ENCODE peak calls at places on chromosomes 6 and 20, in eight cellular contexts. E, N, F, Y, U, A, V and M are unnamed samples.

GRCh38 chr6:28737750-28738395 is 185.9 kb downstream of the TRIM27 start:
- DNase-seq in E (no peak), N (no peak), F (no peak), Y (no peak), U (no peak), A (no peak), V (no peak), M (no peak)

GRCh38 chr20:962223-962622 is 39.9 kb downstream of the RSPO4 start:
- DNase-seq in E (no peak), N (no peak), F (no peak), Y (no peak), U (no peak), A (no peak), V (no peak), M (no peak)

GRCh38 chr6:169982461-169983386 is 231.3 kb downstream of the ERMARD start:
- DNase-seq in E (no peak), N (no peak), F (no peak), Y (no peak), U (no peak), A (no peak), V (no peak), M (no peak)

GRCh38 chr6:95578106-95578410 is 723 bp downstream of the MANEA start:
- DNase-seq in E (no peak), N (no peak), F (no peak), Y (no peak), U (peak), A (no peak), V (no peak), M (no peak)

GRCh38 chr6:311679-312220 is 19.5 kb downstream of the DUSP22 start:
- DNase-seq in E (no peak), N (no peak), F (no peak), Y (peak), U (no peak), A (no peak), V (no peak), M (no peak)

GRCh38 chr20:36848078-36848660 is 27.8 kb upstream of the TLDC2 start:
- DNase-seq in E (no peak), N (peak), F (no peak), Y (no peak), U (peak), A (no peak), V (no peak), M (peak)

GRCh38 chr6:151285121-151285520 is 45.4 kb downstream of the AKAP12 start:
- DNase-seq in E (no peak), N (peak), F (no peak), Y (no peak), U (peak), A (no peak), V (no peak), M (no peak)

GRCh38 chr6:27986928-27987725 is 30.1 kb downstream of the OR2B6 start:
- DNase-seq in E (no peak), N (no peak), F (no peak), Y (no peak), U (peak), A (no peak), V (no peak), M (no peak)

GRCh38 chr20:5474646-5475550 is 158.1 kb upstream of the PROKR2 start:
- DNase-seq in E (no peak), N (no peak), F (no peak), Y (no peak), U (no peak), A (no peak), V (no peak), M (no peak)

GRCh38 chr20:50762435-50763201 is 31.2 kb downstream of the PARD6B start:
- DNase-seq in E (peak), N (peak), F (no peak), Y (peak), U (peak), A (peak), V (peak), M (peak)

GRCh38 chr6:148521158-148521557 is 178.5 kb downstream of the SASH1 start:
- DNase-seq in E (no peak), N (no peak), F (no peak), Y (no peak), U (no peak), A (no peak), V (no peak), M (no peak)

GRCh38 chr6:32166411-32167061 is 2.1 kb downstream of the EGFL8 start:
- DNase-seq in E (no peak), N (no peak), F (no peak), Y (no peak), U (no peak), A (no peak), V (no peak), M (no peak)
- TF ChIP-seq CTCF in E (no peak), N (no peak), F (no peak), Y (no peak), U (peak), A (no peak), V (no peak), M (no peak)

GRCh38 chr20:53642196-53643030 is 48.8 kb upstream of the ZNF217 start:
- DNase-seq in E (peak), N (peak), F (peak), Y (peak), U (peak), A (peak), V (peak), M (no peak)
- TF ChIP-seq POLR2A in E (no peak), N (no peak), F (no peak), Y (no peak), U (no peak), A (no peak), V (no peak), M (no peak)

GRCh38 chr20:41889125-41889870 is 271.1 kb upstream of the CHD6 start:
- DNase-seq in E (no peak), N (no peak), F (peak), Y (no peak), U (no peak), A (no peak), V (no peak), M (no peak)
- TF ChIP-seq CTCF in E (peak), N (no peak), F (no peak), Y (no peak), U (no peak), A (no peak), V (no peak), M (no peak)

DNA sequence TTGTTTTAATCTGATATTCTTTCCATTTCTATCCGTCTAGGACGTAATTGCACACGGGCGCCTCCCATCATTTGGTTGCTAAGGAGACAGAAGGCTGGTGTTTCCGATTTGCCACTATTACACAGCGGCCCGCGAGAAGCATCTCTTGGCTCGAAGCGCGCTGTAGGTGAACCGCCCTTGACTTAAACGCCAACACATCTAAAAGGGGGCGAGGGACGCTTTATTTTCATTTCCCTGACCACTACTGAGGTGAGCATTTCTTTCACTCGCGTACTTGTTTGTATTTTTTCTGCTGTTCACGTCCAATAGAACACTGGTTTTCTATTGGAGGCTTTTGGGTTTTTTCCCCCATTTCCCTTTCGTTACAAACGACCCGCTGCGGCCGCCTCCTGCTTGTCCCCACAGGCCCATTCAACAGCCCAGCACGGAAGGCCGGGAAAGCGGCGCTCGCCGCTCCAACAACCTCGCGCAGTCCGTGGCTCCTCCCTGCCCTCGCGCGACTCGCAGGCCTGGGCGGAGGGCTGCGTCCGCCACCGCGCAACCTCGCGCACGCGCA is 505 bp upstream of the WRNIP1 start:
- DNase-seq in E (peak), N (peak), F (no peak), Y (peak), U (peak), A (peak), V (peak), M (peak)
- TF ChIP-seq POLR2A in E (no peak), N (peak), F (peak), Y (no peak), U (peak), A (no peak), V (no peak), M (no peak)

GRCh38 chr6:159232106-159232645 is 63.0 kb downstream of the FNDC1 start:
- DNase-seq in E (no peak), N (no peak), F (no peak), Y (no peak), U (no peak), A (no peak), V (no peak), M (no peak)

GRCh38 chr6:159233365-159234101 is 64.3 kb downstream of the FNDC1 start:
- DNase-seq in E (no peak), N (no peak), F (no peak), Y (no peak), U (no peak), A (no peak), V (no peak), M (no peak)

GRCh38 chr6:159232751-159233150 is 63.6 kb downstream of the FNDC1 start:
- DNase-seq in E (no peak), N (no peak), F (no peak), Y (no peak), U (no peak), A (no peak), V (no peak), M (no peak)

GRCh38 chr6:159229526-159229925 is 60.3 kb downstream of the FNDC1 start:
- DNase-seq in E (no peak), N (no peak), F (no peak), Y (no peak), U (no peak), A (no peak), V (no peak), M (no peak)

DNA sequence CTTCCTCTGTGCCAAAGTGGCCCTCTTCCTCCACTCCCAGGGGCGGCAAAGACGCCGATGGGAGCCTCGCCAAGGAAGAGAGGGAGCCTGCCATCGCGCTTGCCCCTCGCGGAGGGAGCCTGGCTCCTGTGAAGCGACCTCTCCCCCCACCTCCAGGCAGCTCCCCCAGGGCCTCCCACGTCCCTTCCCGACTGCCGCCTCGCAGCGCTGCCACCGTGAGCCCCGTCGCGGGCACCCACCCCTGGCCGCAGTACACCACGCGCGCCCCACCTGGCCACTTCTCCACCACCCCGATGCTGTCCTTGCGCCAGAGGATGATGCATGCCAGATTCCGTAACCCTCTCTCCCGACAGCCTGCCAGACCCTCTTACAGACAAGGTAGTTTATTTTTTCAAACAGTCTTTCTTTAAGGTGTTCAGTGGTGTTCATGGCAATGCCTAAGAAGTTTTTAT is 64.9 kb downstream of the FNDC1 start:
- DNase-seq in E (no peak), N (no peak), F (no peak), Y (no peak), U (no peak), A (no peak), V (no peak), M (no peak)
- TF ChIP-seq CTCF in E (no peak), N (no peak), F (no peak), Y (no peak), U (no peak), A (no peak), V (no peak), M (no peak)

DNA sequence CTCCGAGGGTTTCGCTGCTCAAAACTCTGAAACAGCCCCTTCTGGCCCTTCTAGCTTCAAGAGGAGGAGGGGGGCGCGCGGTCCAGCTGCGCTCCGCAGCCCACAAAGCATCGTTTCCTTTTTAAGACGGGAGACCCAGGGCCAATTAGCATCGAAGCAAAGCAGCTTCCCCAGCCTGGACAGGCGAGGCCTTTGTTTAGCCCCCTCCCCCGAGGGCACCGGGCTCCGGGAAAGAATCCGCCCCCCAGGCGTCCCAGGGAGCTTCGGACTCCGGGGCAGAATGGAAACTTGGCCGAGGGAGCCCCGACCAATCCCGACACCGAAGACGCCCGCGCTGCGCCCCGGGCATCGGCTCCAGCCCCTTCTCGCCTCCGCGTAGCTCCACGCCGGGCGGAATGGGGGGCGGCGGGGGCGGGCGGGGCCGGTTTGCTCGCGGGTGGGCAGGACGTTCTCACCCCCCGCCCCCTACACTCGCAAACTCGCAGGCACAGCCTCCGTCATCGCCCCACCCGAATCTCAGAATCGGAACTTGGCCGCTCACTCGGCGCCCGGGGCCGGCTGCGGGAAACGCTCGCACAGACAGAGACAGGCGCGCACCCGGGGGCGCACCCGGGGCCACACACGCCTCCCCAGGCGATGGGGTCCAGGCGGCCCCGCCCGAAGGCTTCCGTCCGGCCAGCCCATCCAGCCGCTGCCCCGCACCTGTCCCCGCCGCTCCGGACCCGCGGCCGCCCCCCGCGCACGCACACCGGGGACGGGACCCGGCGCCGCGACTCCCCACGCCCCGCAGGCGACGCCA is 626 bp downstream of the NKAIN4 start:
- DNase-seq in E (no peak), N (no peak), F (no peak), Y (no peak), U (no peak), A (no peak), V (no peak), M (no peak)
- TF ChIP-seq POLR2A in E (no peak), N (no peak), F (no peak), Y (no peak), U (no peak), A (no peak), V (no peak), M (no peak)